ENCODE peak calls at places on chromosome 22, in four cellular contexts. One of them, this sample, is unnamed.

GRCh38 chr22:38700271-38700788 is 413 bp downstream of the JOSD1 start:
- DNase-seq in GM12878: no peak
- DNase-seq in K562: no peak
- DNase-seq in HepG2: peak
- DNase-seq in this sample: no peak

GRCh38 chr22:24025475-24025874 is 14.4 kb downstream of the CABIN1 start:
- DNase-seq in GM12878: no peak
- DNase-seq in K562: no peak
- DNase-seq in HepG2: peak
- DNase-seq in this sample: no peak

GRCh38 chr22:46245515-46245914 is 4.6 kb downstream of the CDPF1 start:
- DNase-seq in GM12878: no peak
- DNase-seq in K562: no peak
- DNase-seq in HepG2: no peak
- DNase-seq in this sample: no peak

GRCh38 chr22:32544953-32545558 is 70.4 kb downstream of the FBXO7 start:
- DNase-seq in GM12878: no peak
- DNase-seq in K562: no peak
- DNase-seq in HepG2: no peak
- DNase-seq in this sample: no peak

GRCh38 chr22:47294222-47294532 is 531.7 kb downstream of the TBC1D22A start:
- DNase-seq in GM12878: no peak
- DNase-seq in K562: no peak
- DNase-seq in HepG2: no peak
- DNase-seq in this sample: no peak

GRCh38 chr22:46079861-46080821 is 70.2 kb upstream of the PPARA start:
- DNase-seq in GM12878: no peak
- DNase-seq in K562: no peak
- DNase-seq in HepG2: no peak
- DNase-seq in this sample: no peak

GRCh38 chr22:45885941-45886395 is 91.0 kb downstream of the WNT7B start:
- DNase-seq in GM12878: no peak
- DNase-seq in K562: no peak
- DNase-seq in HepG2: peak
- DNase-seq in this sample: no peak

GRCh38 chr22:44570476-44571445 is 72.7 kb upstream of the RTL6 start:
- DNase-seq in GM12878: no peak
- DNase-seq in K562: no peak
- DNase-seq in HepG2: no peak
- DNase-seq in this sample: no peak

GRCh38 chr22:42236268-42236667 is 34.2 kb downstream of the TCF20 start:
- DNase-seq in GM12878: no peak
- DNase-seq in K562: no peak
- DNase-seq in HepG2: no peak
- DNase-seq in this sample: no peak

GRCh38 chr22:41178425-41178975 is 26.6 kb upstream of the L3MBTL2 start:
- DNase-seq in GM12878: no peak
- DNase-seq in K562: no peak
- DNase-seq in HepG2: no peak
- DNase-seq in this sample: no peak

GRCh38 chr22:41541484-41541883 is 2.8 kb downstream of the POLR3H start:
- DNase-seq in GM12878: no peak
- DNase-seq in K562: no peak
- DNase-seq in HepG2: no peak
- DNase-seq in this sample: no peak

GRCh38 chr22:41762980-41763779 is 37.3 kb upstream of the CCDC134 start:
- DNase-seq in GM12878: no peak
- DNase-seq in K562: peak
- DNase-seq in HepG2: peak
- DNase-seq in this sample: no peak

GRCh38 chr22:39183991-39184585 is 31.6 kb upstream of the CBX7 start:
- DNase-seq in GM12878: no peak
- DNase-seq in K562: peak
- DNase-seq in HepG2: peak
- DNase-seq in this sample: peak

GRCh38 chr22:31272522-31273446 is 19.5 kb downstream of the PIK3IP1 start:
- DNase-seq in GM12878: no peak
- DNase-seq in K562: peak
- DNase-seq in HepG2: peak
- DNase-seq in this sample: peak

GRCh38 chr22:50691521-50691920 is 18.9 kb downstream of the SHANK3 start:
- DNase-seq in GM12878: peak
- DNase-seq in K562: peak
- DNase-seq in HepG2: peak
- DNase-seq in this sample: no peak

GRCh38 chr22:41931701-41932269 is 5.2 kb upstream of the TNFRSF13C start:
- DNase-seq in GM12878: peak
- DNase-seq in K562: no peak
- DNase-seq in HepG2: no peak
- DNase-seq in this sample: no peak

GRCh38 chr22:44723801-44724200 is 21.8 kb downstream of the PRR5 start:
- DNase-seq in GM12878: peak
- DNase-seq in K562: no peak
- DNase-seq in HepG2: peak
- DNase-seq in this sample: peak

GRCh38 chr22:21450320-21450831 is 16.8 kb upstream of the TMEM191C start:
- DNase-seq in GM12878: no peak
- DNase-seq in K562: no peak
- DNase-seq in HepG2: no peak
- DNase-seq in this sample: no peak

GRCh38 chr22:33539902-33540751 is 380.1 kb downstream of the LARGE1 start:
- DNase-seq in GM12878: no peak
- DNase-seq in K562: no peak
- DNase-seq in HepG2: peak
- DNase-seq in this sample: peak

GRCh38 chr22:20424937-20425587 is 12.6 kb downstream of the SCARF2 start:
- DNase-seq in GM12878: no peak
- DNase-seq in K562: peak
- DNase-seq in HepG2: no peak
- DNase-seq in this sample: peak
- TF ChIP-seq SMC3 in GM12878: no peak
- TF ChIP-seq SMC3 in K562: no peak
- TF ChIP-seq SMC3 in HepG2: no peak
- TF ChIP-seq SMC3 in this sample: no peak

GRCh38 chr22:29306175-29306829 is at the start of gene GAS2L1:
- DNase-seq in GM12878: no peak
- DNase-seq in K562: peak
- DNase-seq in HepG2: peak
- DNase-seq in this sample: peak
- TF ChIP-seq HDAC2 in GM12878: no peak
- TF ChIP-seq HDAC2 in K562: peak
- TF ChIP-seq HDAC2 in HepG2: peak
- TF ChIP-seq HDAC2 in this sample: no peak

DNA sequence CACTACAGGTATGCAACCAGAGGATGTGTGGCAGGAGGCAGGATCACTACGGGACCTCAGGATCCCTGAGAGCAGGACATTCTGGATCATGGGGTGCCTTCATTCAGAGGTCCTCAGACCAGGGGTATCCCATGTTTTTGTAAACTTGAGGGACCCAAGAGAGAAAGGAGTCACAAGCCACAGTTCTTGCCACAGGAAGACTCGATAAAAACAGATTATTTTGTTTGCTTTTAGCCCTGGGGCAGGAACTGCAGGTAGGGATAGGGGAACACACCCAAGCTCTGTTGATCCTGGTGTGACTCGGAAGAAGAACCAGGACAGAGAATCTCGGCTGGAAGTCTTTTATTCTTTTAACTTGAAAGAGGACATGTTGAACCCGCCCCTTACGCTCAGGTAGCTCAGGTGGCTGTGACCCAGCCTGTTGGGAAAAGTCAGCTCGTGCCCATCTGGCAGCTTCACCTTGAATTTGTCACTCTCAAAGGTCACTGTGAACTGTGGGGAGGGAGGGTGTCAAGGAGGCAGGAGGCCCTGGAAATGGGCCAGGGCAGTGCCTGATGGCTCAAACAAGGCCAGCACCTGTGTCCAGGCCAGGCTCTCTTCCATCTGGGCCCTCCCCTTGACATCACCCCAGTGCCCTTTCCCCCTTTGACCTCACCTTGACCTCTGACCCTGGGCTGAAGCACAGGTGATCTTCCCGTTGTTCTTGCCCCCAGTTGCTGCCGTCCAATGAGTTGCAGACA is 9.8 kb downstream of the LGALS2 start:
- DNase-seq in GM12878: no peak
- DNase-seq in K562: peak
- DNase-seq in HepG2: no peak
- DNase-seq in this sample: no peak
- TF ChIP-seq SMC3 in GM12878: no peak
- TF ChIP-seq SMC3 in K562: no peak
- TF ChIP-seq SMC3 in HepG2: no peak
- TF ChIP-seq SMC3 in this sample: no peak

DNA sequence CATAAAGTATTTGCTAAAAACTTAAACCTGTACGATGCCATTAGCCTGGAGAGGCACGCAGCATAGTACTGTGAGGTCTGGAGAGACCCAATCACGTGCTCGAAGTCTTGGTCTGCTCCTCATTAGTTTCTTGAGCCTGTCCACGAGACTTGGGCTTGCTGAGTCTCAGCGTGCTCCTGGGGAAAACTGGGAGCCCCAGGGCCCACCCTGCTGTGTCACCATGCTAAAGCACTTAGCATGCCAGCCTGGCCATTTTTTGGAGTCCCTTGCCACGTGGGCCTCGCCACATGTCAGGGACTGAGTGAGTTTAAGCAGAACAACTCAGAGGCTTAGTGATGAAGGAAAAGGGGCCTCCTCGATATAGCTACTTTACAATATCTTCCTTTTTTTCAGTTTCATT is 2.6 kb downstream of the CDC45 start:
- DNase-seq in GM12878: no peak
- DNase-seq in K562: no peak
- DNase-seq in HepG2: no peak
- DNase-seq in this sample: no peak
- TF ChIP-seq HDAC2 in GM12878: no peak
- TF ChIP-seq HDAC2 in K562: no peak
- TF ChIP-seq HDAC2 in HepG2: no peak
- TF ChIP-seq HDAC2 in this sample: no peak

GRCh38 chr22:18100781-18101180 is 9.8 kb upstream of the TUBA8 start:
- DNase-seq in GM12878: no peak
- DNase-seq in K562: no peak
- DNase-seq in HepG2: no peak
- DNase-seq in this sample: no peak

GRCh38 chr22:18108187-18108586 is 2.4 kb upstream of the TUBA8 start:
- DNase-seq in GM12878: no peak
- DNase-seq in K562: no peak
- DNase-seq in HepG2: no peak
- DNase-seq in this sample: no peak

GRCh38 chr22:18101536-18101935 is 9.1 kb upstream of the TUBA8 start:
- DNase-seq in GM12878: no peak
- DNase-seq in K562: no peak
- DNase-seq in HepG2: no peak
- DNase-seq in this sample: no peak

GRCh38 chr22:18104566-18104965 is 6.0 kb upstream of the TUBA8 start:
- DNase-seq in GM12878: no peak
- DNase-seq in K562: no peak
- DNase-seq in HepG2: no peak
- DNase-seq in this sample: no peak

DNA sequence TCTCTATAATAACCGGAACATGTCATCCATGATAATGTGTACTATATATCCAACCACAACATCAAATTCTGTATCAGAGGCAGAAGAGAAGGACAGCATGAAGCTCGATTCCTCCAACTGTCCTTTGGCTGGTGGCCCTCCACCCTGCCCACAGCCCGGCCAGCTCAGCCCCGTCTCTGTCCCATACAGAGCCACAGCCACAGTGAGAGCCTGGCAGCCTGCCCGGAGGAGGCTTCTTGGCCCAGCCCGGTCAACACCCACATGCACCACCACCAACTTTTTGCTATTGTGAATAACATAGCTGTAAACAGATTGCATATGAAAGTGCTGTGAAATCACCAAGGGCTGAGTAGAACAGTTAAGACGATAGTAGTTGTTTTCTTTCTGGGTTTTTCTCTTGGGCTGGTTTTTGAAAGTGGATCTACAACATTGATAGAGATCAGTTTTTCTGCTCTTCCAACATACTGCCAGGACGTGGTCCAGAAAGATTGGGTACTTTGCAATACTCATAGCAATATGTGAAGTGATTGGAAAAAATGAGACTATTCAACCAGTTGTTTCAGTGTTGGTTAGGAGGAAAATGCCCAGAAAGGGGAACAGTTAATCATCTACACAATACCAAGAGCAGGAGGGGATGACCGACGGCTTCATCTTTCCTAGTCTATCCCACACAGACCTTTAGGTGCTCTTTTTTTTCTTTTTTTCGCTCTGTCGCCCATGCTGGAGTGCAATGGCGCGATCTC is 6.9 kb upstream of the TUBA8 start:
- DNase-seq in GM12878: peak
- DNase-seq in K562: no peak
- DNase-seq in HepG2: no peak
- DNase-seq in this sample: no peak
- TF ChIP-seq SMC3 in GM12878: no peak
- TF ChIP-seq SMC3 in K562: no peak
- TF ChIP-seq SMC3 in HepG2: no peak
- TF ChIP-seq SMC3 in this sample: no peak

GRCh38 chr22:36182871-36183270 is 18.7 kb downstream of the APOL4 start:
- DNase-seq in GM12878: no peak
- DNase-seq in K562: no peak
- DNase-seq in HepG2: no peak
- DNase-seq in this sample: no peak

GRCh38 chr22:36183446-36183845 is 18.2 kb downstream of the APOL4 start:
- DNase-seq in GM12878: no peak
- DNase-seq in K562: no peak
- DNase-seq in HepG2: no peak
- DNase-seq in this sample: no peak

GRCh38 chr22:36180038-36180880 is 19.7 kb upstream of the APOL3 start:
- DNase-seq in GM12878: no peak
- DNase-seq in K562: peak
- DNase-seq in HepG2: peak
- DNase-seq in this sample: peak

GRCh38 chr22:36180928-36181327 is 20.4 kb upstream of the APOL3 start:
- DNase-seq in GM12878: no peak
- DNase-seq in K562: no peak
- DNase-seq in HepG2: no peak
- DNase-seq in this sample: no peak

DNA sequence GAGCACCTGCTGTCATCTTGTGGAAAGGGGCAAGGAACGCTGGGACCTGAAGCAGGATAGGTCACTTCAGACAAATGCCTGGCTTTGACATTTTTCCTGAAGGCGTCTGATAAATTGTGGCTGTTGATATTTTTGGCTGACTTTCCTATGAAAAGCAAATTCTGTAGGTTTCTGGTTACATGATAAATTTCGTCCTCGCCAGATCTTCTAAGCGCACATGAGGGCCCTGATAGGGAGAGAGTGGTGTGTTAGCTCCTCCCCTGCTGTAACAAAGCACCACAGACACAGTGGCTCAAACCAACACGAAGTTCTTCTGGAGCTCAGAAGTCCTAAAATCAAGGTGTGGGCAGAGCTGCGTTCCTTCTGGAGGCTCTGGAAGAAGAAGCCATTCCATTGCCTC is 19.6 kb downstream of the APOL4 start:
- DNase-seq in GM12878: no peak
- DNase-seq in K562: no peak
- DNase-seq in HepG2: no peak
- DNase-seq in this sample: no peak
- TF ChIP-seq HDAC2 in GM12878: no peak
- TF ChIP-seq HDAC2 in K562: no peak
- TF ChIP-seq HDAC2 in HepG2: no peak
- TF ChIP-seq HDAC2 in this sample: no peak

GRCh38 chr22:43425976-43426785 is 14.4 kb downstream of the MPPED1 start:
- DNase-seq in GM12878: no peak
- DNase-seq in K562: no peak
- DNase-seq in HepG2: no peak
- DNase-seq in this sample: no peak
- TF ChIP-seq SMC3 in GM12878: no peak
- TF ChIP-seq SMC3 in K562: no peak
- TF ChIP-seq SMC3 in HepG2: no peak
- TF ChIP-seq SMC3 in this sample: no peak